ENCODE peak calls at places on chromosomes 12 and 14, in five cellular contexts. One of them, this sample, is unnamed.

GRCh38 chr12:89259831-89260230 is 92.5 kb downstream of the DUSP6 start:
- DNase-seq in cardiac fibroblast: peak
- DNase-seq in HTR-8/SVneo: no peak
- DNase-seq in NCI-H345: no peak
- DNase-seq in cardiac muscle cell: no peak
- DNase-seq in this sample: no peak

GRCh38 chr12:32051511-32052299 is 54.9 kb upstream of the BICD1 start:
- DNase-seq in cardiac muscle cell: peak
- DNase-seq in cardiac fibroblast: peak
- DNase-seq in NCI-H345: no peak
- DNase-seq in HTR-8/SVneo: peak
- DNase-seq in this sample: peak

GRCh38 chr12:59650594-59651229 is 54.9 kb downstream of the SLC16A7 start:
- DNase-seq in HTR-8/SVneo: no peak
- DNase-seq in cardiac fibroblast: peak
- DNase-seq in cardiac muscle cell: no peak
- DNase-seq in NCI-H345: no peak
- DNase-seq in this sample: no peak

GRCh38 chr14:38856798-38857197 is 246.2 kb downstream of the SEC23A start:
- DNase-seq in cardiac muscle cell: no peak
- DNase-seq in HTR-8/SVneo: no peak
- DNase-seq in cardiac fibroblast: no peak
- DNase-seq in NCI-H345: no peak
- DNase-seq in this sample: no peak

GRCh38 chr12:21559855-21560569 is 33.9 kb downstream of the SPX start:
- DNase-seq in HTR-8/SVneo: no peak
- DNase-seq in cardiac muscle cell: no peak
- DNase-seq in cardiac fibroblast: peak
- DNase-seq in NCI-H345: no peak
- DNase-seq in this sample: no peak

GRCh38 chr12:5258498-5258897 is 173.4 kb upstream of the NTF3 start:
- DNase-seq in HTR-8/SVneo: no peak
- DNase-seq in NCI-H345: no peak
- DNase-seq in cardiac muscle cell: no peak
- DNase-seq in cardiac fibroblast: peak
- DNase-seq in this sample: no peak

GRCh38 chr12:79975143-79975542 is 40.2 kb upstream of the PPP1R12A start:
- DNase-seq in NCI-H345: no peak
- DNase-seq in cardiac fibroblast: no peak
- DNase-seq in HTR-8/SVneo: no peak
- DNase-seq in cardiac muscle cell: no peak
- DNase-seq in this sample: no peak

GRCh38 chr12:54294152-54294913 is 6.5 kb downstream of the NFE2 start:
- DNase-seq in cardiac fibroblast: peak
- DNase-seq in NCI-H345: peak
- DNase-seq in HTR-8/SVneo: peak
- DNase-seq in cardiac muscle cell: peak
- DNase-seq in this sample: no peak

GRCh38 chr12:46722737-46723136 is 103.1 kb downstream of the SLC38A4 start:
- DNase-seq in cardiac muscle cell: no peak
- DNase-seq in NCI-H345: no peak
- DNase-seq in cardiac fibroblast: peak
- DNase-seq in HTR-8/SVneo: no peak
- DNase-seq in this sample: no peak

GRCh38 chr14:91417134-91417982 is at the start of gene CCDC88C:
- DNase-seq in NCI-H345: peak
- DNase-seq in cardiac fibroblast: no peak
- DNase-seq in cardiac muscle cell: peak
- DNase-seq in HTR-8/SVneo: peak
- DNase-seq in this sample: peak

GRCh38 chr14:58288106-58288792 is 10.1 kb upstream of the ARID4A start:
- DNase-seq in NCI-H345: no peak
- DNase-seq in HTR-8/SVneo: no peak
- DNase-seq in cardiac muscle cell: no peak
- DNase-seq in cardiac fibroblast: no peak
- DNase-seq in this sample: no peak

GRCh38 chr12:43004908-43005307 is 415.4 kb upstream of the PRICKLE1 start:
- DNase-seq in NCI-H345: no peak
- DNase-seq in cardiac muscle cell: peak
- DNase-seq in cardiac fibroblast: no peak
- DNase-seq in HTR-8/SVneo: no peak
- DNase-seq in this sample: no peak

This sample was measured in NCI-H2227 treated with DMSO at 0.1 percent for 48 hours.